ENCODE peak calls at places on chromosomes 7 and 10, in six cellular contexts. Z is GM12878, S is GM12892, I is K562, C is H1, M is HepG2. D is an unnamed sample.

GRCh38 chr7:12783421-12783820 is 96.0 kb downstream of the ARL4A start:
- DNase-seq in I (no peak), Z (no peak), C (no peak), S (no peak), M (no peak), D (no peak)

GRCh38 chr7:22443370-22444180 is 56.4 kb downstream of the STEAP1B start:
- DNase-seq in I (peak), M (peak), Z (no peak), S (no peak), C (no peak), D (no peak)

GRCh38 chr7:134470864-134471263 is 12.0 kb upstream of the AKR1B1 start:
- DNase-seq in M (peak), S (no peak), I (peak), C (no peak), Z (no peak), D (no peak)

GRCh38 chr7:103073989-103074518 is 542 bp downstream of the FBXL13 start:
- DNase-seq in Z (no peak), S (no peak), M (no peak), C (peak), I (no peak), D (no peak)

GRCh38 chr7:115672024-115672423 is 358.5 kb downstream of the TFEC start:
- DNase-seq in C (no peak), Z (no peak), S (no peak), M (no peak), I (no peak), D (no peak)

GRCh38 chr10:89392974-89393373 is 551 bp downstream of the IFIT1 start:
- DNase-seq in C (no peak), I (no peak), S (no peak), Z (no peak), M (no peak), D (no peak)

GRCh38 chr7:156178214-156178613 is 366.0 kb upstream of the SHH start:
- DNase-seq in I (no peak), M (no peak), C (no peak), S (no peak), Z (no peak), D (no peak)

GRCh38 chr10:6665847-6666246 is 85.8 kb upstream of the PRKCQ start:
- DNase-seq in Z (no peak), I (peak), S (no peak), C (no peak), M (no peak), D (no peak)

GRCh38 chr10:131183546-131184045 is 127.9 kb downstream of the TCERG1L start:
- DNase-seq in M (no peak), Z (no peak), S (no peak), I (no peak), C (no peak), D (no peak)

GRCh38 chr10:32409741-32410140 is 36.2 kb upstream of the CCDC7 start:
- DNase-seq in Z (no peak), C (no peak), M (no peak), I (no peak), S (no peak), D (no peak)

GRCh38 chr7:134317434-134317833 is 704 bp upstream of the SLC35B4 start:
- DNase-seq in S (no peak), C (no peak), M (no peak), I (no peak), Z (no peak), D (no peak)

GRCh38 chr10:129642427-129642826 is 175.4 kb downstream of the MGMT start:
- DNase-seq in S (no peak), C (no peak), Z (no peak), I (no peak), M (peak), D (no peak)

GRCh38 chr7:90817846-90818245 is 221.7 kb downstream of the CDK14 start:
- DNase-seq in Z (no peak), S (no peak), I (no peak), M (no peak), C (no peak), D (no peak)

GRCh38 chr7:22666732-22667131 is 60.3 kb upstream of the IL6 start:
- DNase-seq in S (no peak), Z (no peak), M (no peak), I (peak), C (no peak), D (no peak)

GRCh38 chr10:43136995-43137700 is 1.1 kb upstream of the CSGALNACT2 start:
- DNase-seq in M (no peak), S (no peak), C (no peak), I (no peak), Z (no peak), D (no peak)

GRCh38 chr7:158947627-158948026 is 91.3 kb downstream of the DYNC2I1 start:
- DNase-seq in I (no peak), M (no peak), S (no peak), Z (no peak), C (no peak), D (no peak)
- TF ChIP-seq POLR2A in I (no peak), M (no peak), S (no peak), Z (no peak), C (no peak), D (no peak)

DNA sequence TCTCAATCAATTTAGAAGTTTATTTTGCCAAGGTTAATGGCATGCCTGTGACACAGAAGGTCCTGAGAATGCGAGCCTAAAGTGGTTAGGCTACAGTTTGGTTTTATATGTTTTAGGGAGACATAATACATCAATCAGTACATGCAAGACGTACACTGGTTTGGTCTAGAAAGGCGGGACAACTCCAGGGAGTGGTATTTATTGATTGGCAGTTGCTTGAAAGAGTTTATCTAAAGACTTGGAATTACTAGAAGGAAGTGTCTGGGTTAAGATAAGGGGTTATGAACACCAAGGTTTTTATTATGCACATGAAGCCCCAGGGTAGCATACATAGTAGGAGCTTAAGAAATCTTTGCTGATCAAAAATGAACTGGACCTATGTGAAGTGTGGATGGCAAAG is 21.5 kb downstream of the NPVF start:
- DNase-seq in I (no peak), Z (no peak), C (no peak), M (no peak), S (no peak), D (no peak)
- TF ChIP-seq TAF1 in I (no peak), Z (no peak), C (no peak), M (no peak), S (no peak), D (no peak)

DNA sequence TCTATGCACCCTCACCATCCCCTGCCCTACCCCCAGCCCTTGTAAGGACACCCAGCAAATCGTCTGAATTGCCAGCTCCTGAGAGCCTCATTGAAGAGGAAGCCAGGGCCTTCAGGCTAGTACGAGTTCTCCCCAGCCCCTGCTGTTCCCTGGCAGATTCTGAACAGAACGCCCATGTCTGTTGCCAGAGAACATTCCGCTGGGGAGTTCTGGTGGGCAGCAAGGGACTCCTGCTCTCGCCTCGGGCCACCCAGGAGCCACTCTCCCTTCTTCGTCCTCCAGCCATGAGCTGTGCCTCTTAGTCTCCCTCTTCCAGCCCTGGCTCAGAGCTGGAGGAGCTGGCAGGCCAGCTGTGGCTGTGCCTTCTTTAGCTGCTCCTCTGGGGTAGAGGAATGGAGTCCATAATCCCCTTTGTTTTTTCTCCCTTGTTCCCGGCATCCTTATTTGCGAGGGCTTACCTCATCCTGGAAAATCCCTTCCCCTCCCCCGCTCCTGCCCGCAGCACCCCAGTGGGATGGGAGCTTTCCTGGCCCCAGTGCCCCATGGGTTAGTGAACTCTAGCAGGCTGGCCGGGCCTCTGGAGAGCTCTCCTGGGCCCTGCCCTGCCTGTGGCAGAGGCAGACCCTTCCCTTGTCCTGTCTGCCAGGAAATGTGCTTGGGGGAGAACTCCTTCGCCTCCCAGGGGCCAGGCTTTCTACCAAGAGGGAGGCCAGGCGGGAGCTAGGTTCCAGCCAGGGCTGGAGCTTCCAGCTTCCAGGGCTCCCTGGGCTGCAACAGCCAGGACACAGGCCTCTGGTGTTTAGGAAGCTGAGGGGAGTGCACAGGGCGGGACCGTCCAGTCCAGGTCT is 16.6 kb upstream of the TRIM8 start:
- DNase-seq in M (peak), S (no peak), I (no peak), C (peak), Z (no peak), D (no peak)
- TF ChIP-seq POLR2A in M (no peak), S (no peak), I (no peak), C (peak), Z (no peak), D (no peak)

GRCh38 chr10:38094923-38095574 is 912 bp downstream of the ZNF37A start:
- DNase-seq in I (no peak), C (peak), M (no peak), Z (no peak), S (peak), D (peak)
- TF ChIP-seq TAF1 in I (no peak), C (no peak), M (no peak), Z (no peak), S (no peak), D (no peak)

D was measured in GM12891.